ENCODE peak calls at places on chromosomes 11 and 22, in four cellular contexts. One of them, this sample, is unnamed.

GRCh38 chr11:32137263-32137662 is 46.4 kb downstream of the RCN1 start:
- DNase-seq in T-helper 1 cell: no peak
- DNase-seq in substantia nigra: no peak
- DNase-seq in NCI-H187 treated with DMSO at 0.1 percent for 48 hours: no peak
- DNase-seq in this sample: no peak

GRCh38 chr11:116104480-116105174 is 600.4 kb upstream of the CADM1 start:
- DNase-seq in T-helper 1 cell: no peak
- DNase-seq in substantia nigra: no peak
- DNase-seq in NCI-H187 treated with DMSO at 0.1 percent for 48 hours: no peak
- DNase-seq in this sample: no peak

GRCh38 chr22:24072361-24072760 is 61.3 kb downstream of the CABIN1 start:
- DNase-seq in T-helper 1 cell: no peak
- DNase-seq in substantia nigra: no peak
- DNase-seq in NCI-H187 treated with DMSO at 0.1 percent for 48 hours: no peak
- DNase-seq in this sample: no peak

GRCh38 chr11:107792049-107792443 is 66.5 kb downstream of the SLC35F2 start:
- DNase-seq in T-helper 1 cell: no peak
- DNase-seq in substantia nigra: no peak
- DNase-seq in NCI-H187 treated with DMSO at 0.1 percent for 48 hours: no peak
- DNase-seq in this sample: no peak

GRCh38 chr11:64341851-64342791 is 2.1 kb downstream of the CCDC88B start:
- DNase-seq in T-helper 1 cell: peak; percentile 74
- DNase-seq in substantia nigra: peak; percentile 62
- DNase-seq in NCI-H187 treated with DMSO at 0.1 percent for 48 hours: peak; percentile 41
- DNase-seq in this sample: peak; percentile 85

GRCh38 chr11:115920087-115920461 is 415.9 kb upstream of the CADM1 start:
- DNase-seq in T-helper 1 cell: no peak
- DNase-seq in substantia nigra: no peak
- DNase-seq in NCI-H187 treated with DMSO at 0.1 percent for 48 hours: no peak
- DNase-seq in this sample: no peak

GRCh38 chr11:4025957-4026324 is 68.7 kb upstream of the RRM1 start:
- DNase-seq in T-helper 1 cell: no peak
- DNase-seq in substantia nigra: no peak
- DNase-seq in NCI-H187 treated with DMSO at 0.1 percent for 48 hours: no peak
- DNase-seq in this sample: no peak

GRCh38 chr22:50313600-50313999 is 6.2 kb upstream of the PLXNB2 start:
- DNase-seq in T-helper 1 cell: no peak
- DNase-seq in substantia nigra: no peak
- DNase-seq in NCI-H187 treated with DMSO at 0.1 percent for 48 hours: no peak
- DNase-seq in this sample: no peak

GRCh38 chr22:49413551-49413950 is 414.1 kb downstream of the BRD1 start:
- DNase-seq in T-helper 1 cell: no peak
- DNase-seq in substantia nigra: no peak
- DNase-seq in NCI-H187 treated with DMSO at 0.1 percent for 48 hours: no peak
- DNase-seq in this sample: no peak

GRCh38 chr11:26322335-26323067 is 9.4 kb upstream of the ANO3 start:
- DNase-seq in T-helper 1 cell: no peak
- DNase-seq in substantia nigra: no peak
- DNase-seq in NCI-H187 treated with DMSO at 0.1 percent for 48 hours: no peak
- DNase-seq in this sample: no peak

GRCh38 chr11:19050281-19050680 is 10.2 kb downstream of the MRGPRX2 start:
- DNase-seq in T-helper 1 cell: no peak
- DNase-seq in substantia nigra: no peak
- DNase-seq in NCI-H187 treated with DMSO at 0.1 percent for 48 hours: no peak
- DNase-seq in this sample: no peak

GRCh38 chr22:32536352-32536751 is 61.7 kb downstream of the FBXO7 start:
- DNase-seq in T-helper 1 cell: no peak
- DNase-seq in substantia nigra: no peak
- DNase-seq in NCI-H187 treated with DMSO at 0.1 percent for 48 hours: no peak
- DNase-seq in this sample: no peak